ENCODE peak calls at places on chromosome 11, in nine cellular contexts. O is fibroblast of pulmonary artery, Z is GM20000, B is vagina, I is heart left ventricle, P is cardiac muscle cell, V is BE2C, K is colonic mucosa, T is fibroblast of villous mesenchyme. D is an unnamed sample.

GRCh38 chr11:15278129-15278528 is 163.4 kb downstream of the INSC start:
- DNase-seq in Z (no peak), V (no peak), O (peak), I (no peak), K (no peak), P (peak), B (no peak), T (no peak), D (no peak)

GRCh38 chr11:121688860-121689614 is 236.3 kb upstream of the SORL1-AS1 start:
- DNase-seq in B (no peak), Z (no peak), O (no peak), V (no peak), T (no peak), P (no peak), K (no peak), I (no peak), D (no peak)

GRCh38 chr11:112085822-112086421 is 634 bp downstream of the TIMM8B start:
- DNase-seq in K (peak), V (peak), I (no peak), Z (peak), B (no peak), T (peak), O (peak), P (peak), D (no peak)

GRCh38 chr11:6474806-6475500 is 1.2 kb upstream of the TRIM3 start:
- DNase-seq in Z (no peak), P (no peak), T (no peak), K (no peak), O (no peak), V (no peak), B (no peak), I (no peak), D (no peak)

GRCh38 chr11:102849319-102849718 is 5.9 kb upstream of the MMP3 start:
- DNase-seq in K (no peak), I (no peak), V (no peak), P (peak), Z (no peak), B (no peak), T (peak), O (peak), D (no peak)

GRCh38 chr11:15816270-15816871 is 540.0 kb downstream of the SOX6 start:
- DNase-seq in B (no peak), T (peak), I (peak), P (peak), O (peak), K (no peak), V (no peak), Z (no peak), D (no peak)

GRCh38 chr11:40186401-40187091 is 1272.9 kb downstream of the LRRC4C start:
- DNase-seq in P (no peak), K (no peak), T (no peak), B (no peak), O (no peak), I (no peak), Z (no peak), V (peak), D (no peak)

GRCh38 chr11:123170929-123171328 is 24.1 kb downstream of the CLMP start:
- DNase-seq in Z (no peak), O (no peak), K (no peak), T (no peak), B (no peak), P (no peak), V (no peak), I (no peak), D (no peak)

GRCh38 chr11:109960831-109961230 is 132.4 kb upstream of the ZC3H12C start:
- DNase-seq in O (peak), B (no peak), Z (no peak), V (no peak), K (peak), T (peak), P (peak), I (peak), D (no peak)

GRCh38 chr11:100680070-100680469 is 7.0 kb upstream of the ARHGAP42 start:
- DNase-seq in I (no peak), P (no peak), K (no peak), B (no peak), T (no peak), V (peak), Z (no peak), O (no peak), D (no peak)

GRCh38 chr11:81647374-81647773 is 1086.3 kb downstream of the FAM181B start:
- DNase-seq in T (no peak), B (no peak), K (no peak), O (no peak), I (no peak), V (no peak), Z (no peak), P (no peak), D (no peak)

GRCh38 chr11:122882189-122882808 is at the start of gene JHY:
- DNase-seq in B (no peak), K (no peak), O (no peak), I (no peak), T (peak), V (no peak), Z (no peak), P (peak), D (no peak)

GRCh38 chr11:112541140-112541901 is 280.7 kb upstream of the PLET1 start:
- DNase-seq in O (no peak), I (no peak), T (no peak), B (no peak), P (no peak), K (no peak), V (no peak), Z (no peak), D (no peak)

GRCh38 chr11:112694813-112695212 is 266.4 kb upstream of the NCAM1 start:
- DNase-seq in V (no peak), I (no peak), K (no peak), T (no peak), Z (no peak), P (peak), B (no peak), O (peak), D (no peak)

GRCh38 chr11:113447621-113448310 is 27.4 kb downstream of the DRD2 start:
- DNase-seq in Z (no peak), V (peak), T (peak), P (peak), I (no peak), O (peak), B (no peak), K (no peak), D (no peak)

GRCh38 chr11:32430586-32431357 is 4.6 kb downstream of the WT1 start:
- DNase-seq in Z (peak), V (no peak), P (peak), B (peak), K (no peak), I (no peak), T (no peak), O (peak), D (no peak)

GRCh38 chr11:126359431-126360048 is 4.1 kb downstream of the ST3GAL4 start:
- DNase-seq in Z (no peak), V (peak), I (peak), B (peak), T (peak), O (peak), K (peak), P (peak), D (no peak)
- TF ChIP-seq CTCF in Z (no peak), V (no peak), I (no peak), B (no peak), T (peak), O (peak), K (no peak), P (peak), D (no peak)

DNA sequence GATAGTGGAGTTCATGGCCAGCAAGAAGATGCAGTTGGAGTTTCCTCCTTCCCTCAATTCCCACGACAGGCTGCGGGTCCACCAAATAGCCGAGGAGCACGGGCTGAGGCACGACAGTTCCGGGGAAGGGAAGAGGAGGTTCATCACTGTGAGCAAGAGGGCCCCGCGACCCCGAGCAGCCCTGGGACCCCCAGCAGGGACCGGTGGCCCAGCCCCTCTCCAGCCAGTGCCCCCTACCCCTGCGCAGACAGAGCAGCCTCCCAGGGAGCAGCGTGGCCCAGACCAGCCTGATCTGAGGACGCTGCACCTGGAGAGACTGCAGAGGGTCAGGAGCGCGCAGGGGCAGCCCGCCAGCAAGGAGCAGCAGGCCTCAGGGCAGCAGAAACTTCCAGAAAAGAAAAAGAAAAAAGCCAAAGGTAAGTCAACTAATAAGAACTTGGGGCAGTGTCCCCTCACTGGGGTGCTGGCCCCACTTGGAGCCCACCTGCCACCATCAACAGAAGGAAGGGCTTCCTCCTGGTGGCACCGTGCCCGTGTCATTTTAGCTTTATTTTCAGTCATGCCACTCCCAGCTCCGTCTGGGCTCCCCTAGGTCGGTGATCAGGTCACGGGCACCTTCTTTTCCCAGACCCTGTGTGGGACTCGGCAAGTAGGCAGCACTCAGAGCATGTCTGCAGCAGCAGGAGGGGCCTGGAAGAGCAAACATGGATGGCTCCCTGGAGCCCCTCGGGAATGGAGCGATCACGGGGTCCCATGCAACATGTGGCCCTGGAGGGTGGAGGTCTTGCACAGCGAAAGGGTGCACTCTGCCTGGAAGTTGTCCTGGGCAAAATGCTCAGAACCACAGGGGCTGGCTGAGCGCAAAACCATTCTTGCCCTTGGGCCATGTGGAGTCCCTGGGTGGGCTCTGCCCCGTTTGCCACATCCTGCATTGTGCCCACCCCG is 33.3 kb downstream of the IGHMBP2 start:
- DNase-seq in K (no peak), B (no peak), I (no peak), O (no peak), Z (no peak), T (no peak), P (no peak), V (no peak), D (no peak)
- TF ChIP-seq CTCF in K (no peak), B (no peak), I (no peak), O (no peak), Z (no peak), T (no peak), P (no peak), V (no peak), D (no peak)

GRCh38 chr11:106305458-106305857 is 228.0 kb downstream of the AASDHPPT start:
- DNase-seq in I (no peak), K (no peak), V (no peak), O (no peak), T (no peak), B (no peak), Z (no peak), P (no peak), D (no peak)

GRCh38 chr11:106302416-106302815 is 225.0 kb downstream of the AASDHPPT start:
- DNase-seq in T (no peak), Z (no peak), P (no peak), V (no peak), O (no peak), I (no peak), B (no peak), K (no peak), D (no peak)

GRCh38 chr11:106309070-106309684 is 231.7 kb downstream of the AASDHPPT start:
- DNase-seq in K (no peak), P (peak), O (no peak), B (no peak), I (no peak), T (peak), Z (no peak), V (no peak), D (no peak)

GRCh38 chr11:106304274-106304673 is 226.8 kb downstream of the AASDHPPT start:
- DNase-seq in I (no peak), K (no peak), T (peak), P (peak), O (peak), V (no peak), B (no peak), Z (no peak), D (no peak)

GRCh38 chr11:106306942-106307341 is 229.5 kb downstream of the AASDHPPT start:
- DNase-seq in V (no peak), T (no peak), Z (no peak), I (no peak), B (no peak), O (peak), K (no peak), P (no peak), D (no peak)
- TF ChIP-seq CTCF in V (no peak), T (peak), Z (no peak), I (no peak), B (no peak), O (peak), K (no peak), P (no peak), D (no peak)

DNA sequence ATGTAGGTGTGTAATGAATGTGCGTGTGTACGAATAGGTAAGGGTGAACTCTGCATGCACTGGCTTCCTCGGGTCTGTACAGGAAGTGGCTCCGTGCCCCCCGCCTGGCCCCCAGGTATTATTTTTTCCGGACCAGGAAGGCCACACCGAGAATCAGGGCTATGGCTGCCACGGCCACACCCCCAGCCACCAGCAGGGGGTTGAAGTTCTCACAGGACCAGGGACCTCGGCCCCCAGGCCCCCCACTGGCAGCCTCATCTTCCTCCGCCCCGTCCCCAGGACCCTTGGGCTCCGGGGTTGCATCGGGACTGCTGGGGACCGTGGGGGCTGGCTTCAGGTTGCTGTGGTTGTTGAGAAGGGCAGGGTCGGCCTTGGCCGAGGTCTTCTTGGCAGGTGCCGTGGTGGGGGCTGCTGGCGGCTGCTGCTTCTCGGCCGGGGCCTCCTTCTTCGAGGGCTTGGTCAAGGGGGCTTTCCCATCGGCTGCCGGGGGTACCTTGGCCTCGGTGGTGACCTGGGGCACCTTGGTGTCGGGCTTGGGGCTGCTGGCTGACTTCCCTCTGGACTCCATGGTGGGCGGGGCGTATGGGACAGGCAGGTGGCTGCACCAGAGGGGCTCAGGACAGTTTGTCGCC is 1.8 kb downstream of the CEND1 start:
- DNase-seq in I (no peak), V (no peak), Z (no peak), P (no peak), B (no peak), K (no peak), T (no peak), O (no peak), D (no peak)
- TF ChIP-seq CTCF in I (no peak), V (no peak), Z (no peak), P (no peak), B (no peak), K (no peak), T (peak), O (no peak), D (no peak)

DNA sequence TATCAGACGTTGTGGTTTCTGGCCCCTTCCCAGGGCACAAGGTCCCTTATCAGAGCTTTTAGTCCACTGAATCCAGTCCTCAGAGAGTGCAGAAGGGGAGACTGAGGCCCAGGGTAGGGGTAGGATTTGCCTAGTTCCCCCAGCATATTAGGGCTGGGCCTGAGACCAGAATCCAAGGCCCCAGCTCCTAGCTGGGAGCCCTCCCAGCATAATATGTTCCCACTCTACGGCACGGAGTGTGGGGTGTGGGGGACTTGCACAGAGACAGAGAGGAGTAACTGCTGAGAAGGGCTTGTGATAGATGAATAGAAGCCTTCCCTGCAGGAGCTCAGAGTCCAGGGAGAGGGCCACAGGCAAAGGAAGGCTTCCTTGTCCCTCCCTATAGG is 43.8 kb downstream of the NEU3 start:
- DNase-seq in P (no peak), V (no peak), Z (no peak), B (no peak), K (no peak), O (no peak), T (no peak), I (no peak), D (no peak)
- TF ChIP-seq CTCF in P (no peak), V (no peak), Z (no peak), B (no peak), K (no peak), O (no peak), T (no peak), I (no peak), D (no peak)